ENCODE peak calls at places on chromosomes 1 and 21, in five cellular contexts. K is fibroblast of lung, W is BJ, R is fibroblast of pulmonary artery, E is NB4. Z is an unnamed sample.

GRCh38 chr1:33903210-33903589 is 39.3 kb downstream of the HMGB4 start:
- DNase-seq in R (no peak), E (no peak), K (peak), W (peak), Z (peak)

GRCh38 chr21:44967082-44968047 is 27.5 kb downstream of the SLX9 start:
- DNase-seq in K (no peak), W (no peak), R (no peak), E (no peak), Z (no peak)

GRCh38 chr1:47593598-47594285 is 155.9 kb downstream of the FOXD2 start:
- DNase-seq in E (no peak), R (no peak), W (no peak), K (no peak), Z (no peak)

GRCh38 chr1:72122099-72122893 is 160.0 kb downstream of the NEGR1 start:
- DNase-seq in K (peak), W (peak), R (peak), E (no peak), Z (peak)

GRCh38 chr1:28130901-28131300 is 42.5 kb upstream of the EYA3 start:
- DNase-seq in E (no peak), K (no peak), R (no peak), W (no peak), Z (no peak)

GRCh38 chr1:202315576-202316168 is 26.1 kb downstream of the UBE2T start:
- DNase-seq in E (peak), R (peak), K (peak), W (no peak), Z (peak)

GRCh38 chr1:10615336-10615735 is 140.6 kb downstream of the PEX14 start:
- DNase-seq in E (no peak), K (no peak), R (no peak), W (no peak), Z (no peak)

GRCh38 chr1:183901748-183902341 is 96.9 kb downstream of the RGL1 start:
- DNase-seq in K (no peak), W (no peak), R (peak), E (no peak), Z (no peak)

GRCh38 chr1:233614173-233614742 is 352 bp downstream of the KCNK1 start:
- DNase-seq in E (no peak), K (peak), R (peak), W (no peak), Z (peak)

GRCh38 chr1:33863779-33864178 is at the start of gene HMGB4:
- DNase-seq in E (no peak), K (no peak), R (no peak), W (no peak), Z (no peak)

GRCh38 chr1:59063501-59063900 is 233.4 kb upstream of the FGGY start:
- DNase-seq in R (no peak), W (no peak), E (no peak), K (no peak), Z (no peak)

GRCh38 chr1:115980998-115981993 is 5.0 kb downstream of the SLC22A15 start:
- DNase-seq in R (peak), K (peak), W (no peak), E (peak), Z (no peak)

GRCh38 chr1:8202182-8202905 is 115.6 kb upstream of the SLC45A1 start:
- DNase-seq in K (peak), W (peak), R (peak), E (no peak), Z (peak)

GRCh38 chr1:110225212-110225611 is 15.1 kb downstream of the KCNC4 start:
- DNase-seq in R (no peak), K (no peak), E (no peak), W (no peak), Z (no peak)

GRCh38 chr1:193115629-193116227 is 6.1 kb upstream of the CDC73 start:
- DNase-seq in K (peak), W (peak), E (peak), R (peak), Z (peak)

GRCh38 chr1:154174654-154175053 is 17.2 kb downstream of the TPM3 start:
- DNase-seq in R (no peak), W (no peak), E (no peak), K (no peak), Z (no peak)

GRCh38 chr1:31421404-31422040 is 8.5 kb downstream of the SERINC2 start:
- DNase-seq in W (no peak), K (peak), R (peak), E (peak), Z (peak)

GRCh38 chr1:108814343-108815125 is 42.4 kb downstream of the AKNAD1 start:
- DNase-seq in R (peak), K (peak), W (no peak), E (no peak), Z (peak)

GRCh38 chr21:26366781-26367180 is 196.2 kb upstream of the APP start:
- DNase-seq in R (no peak), E (no peak), W (no peak), K (no peak), Z (peak)

GRCh38 chr1:153494976-153495535 is 34.6 kb upstream of the S100A7 start:
- DNase-seq in K (peak), R (peak), W (no peak), E (peak), Z (peak)

GRCh38 chr21:44765231-44766013 is 36.2 kb downstream of the UBE2G2 start:
- DNase-seq in R (no peak), W (no peak), K (no peak), E (peak), Z (no peak)

GRCh38 chr1:193406901-193407300 is 220.5 kb upstream of the B3GALT2 start:
- DNase-seq in E (peak), K (peak), W (peak), R (peak), Z (peak)

GRCh38 chr1:185402930-185403329 is 85.9 kb upstream of the IVNS1ABP start:
- DNase-seq in W (no peak), E (peak), R (no peak), K (no peak), Z (no peak)

GRCh38 chr1:103489881-103490280 is 35.6 kb upstream of the RNPC3 start:
- DNase-seq in W (no peak), R (peak), K (peak), E (no peak), Z (peak)

GRCh38 chr1:148357037-148357436 is 126.1 kb downstream of the PPIAL4G start:
- DNase-seq in K (no peak), W (no peak), E (no peak), R (no peak), Z (no peak)

GRCh38 chr1:27785763-27786162 is 12.7 kb downstream of the STX12 start:
- DNase-seq in E (no peak), K (no peak), W (no peak), R (peak), Z (no peak)

GRCh38 chr1:112325504-112325903 is 70.5 kb upstream of the CTTNBP2NL start:
- DNase-seq in R (no peak), W (no peak), K (no peak), E (no peak), Z (no peak)

GRCh38 chr1:75794382-75794781 is 2.3 kb upstream of the MSH4 start:
- DNase-seq in W (no peak), K (no peak), R (no peak), E (no peak), Z (no peak)

GRCh38 chr1:75791022-75791421 is 5.0 kb downstream of the RABGGTB start:
- DNase-seq in W (no peak), K (peak), E (no peak), R (peak), Z (no peak)

GRCh38 chr1:75795703-75796193 is 934 bp upstream of the MSH4 start:
- DNase-seq in R (no peak), K (no peak), E (peak), W (no peak), Z (no peak)

GRCh38 chr1:75796376-75797272 is at the start of gene MSH4:
- DNase-seq in E (peak), K (no peak), W (no peak), R (no peak), Z (no peak)

DNA sequence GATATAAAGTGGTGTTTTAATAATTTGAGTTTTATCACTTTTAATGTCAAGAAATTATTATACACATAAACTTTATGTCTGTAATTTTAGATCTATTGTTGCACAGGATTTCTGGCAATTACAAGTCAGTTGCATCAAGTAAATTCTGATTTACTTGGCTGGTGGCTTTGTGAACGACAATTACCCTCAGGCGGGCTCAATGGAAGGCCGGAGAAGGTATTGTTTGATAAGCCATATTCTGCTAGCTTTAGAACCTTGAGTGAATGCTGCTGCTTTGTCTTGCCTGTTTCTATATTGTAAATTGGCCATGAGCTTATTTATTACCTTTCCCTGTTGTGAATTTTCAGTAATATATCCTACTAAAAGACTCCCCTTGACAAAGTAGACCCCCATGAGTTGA is 4.6 kb upstream of the MSH4 start:
- DNase-seq in E (no peak), W (no peak), R (no peak), K (no peak), Z (no peak)
- H3K4me3 ChIP-seq in E (peak), W (no peak), R (no peak), K (no peak), Z (no peak)

DNA sequence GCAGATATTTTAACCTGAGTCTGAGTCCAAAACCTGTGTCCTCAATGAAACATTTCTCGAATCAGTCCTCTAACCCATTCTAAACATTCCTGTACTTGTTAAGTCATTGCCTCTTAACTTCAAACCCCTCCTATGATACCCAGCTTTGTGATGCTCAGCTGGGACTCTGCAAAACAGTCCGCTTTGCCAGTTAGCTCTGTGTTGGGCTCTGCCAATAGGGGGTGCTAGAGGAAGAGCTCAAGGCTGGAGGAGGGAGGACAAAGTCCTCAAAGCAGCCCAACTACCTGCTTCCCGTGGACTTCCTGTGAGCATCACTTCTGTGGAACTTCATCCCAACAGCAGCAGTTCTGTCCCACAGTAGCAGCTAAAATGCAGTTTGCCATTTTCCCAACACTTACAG is 38.1 kb upstream of the SYT14 start:
- DNase-seq in E (peak), W (no peak), R (no peak), K (no peak), Z (no peak)
- TF ChIP-seq CTCF in E (peak), W (peak), R (peak), K (no peak), Z (peak)

GRCh38 chr21:20997308-20997632 is 939 bp upstream of the NCAM2 start:
- DNase-seq in R (no peak), W (no peak), E (no peak), K (peak), Z (no peak)
- H3K4me3 ChIP-seq in R (peak), W (no peak), E (no peak), K (no peak), Z (peak)

GRCh38 chr21:33266050-33266783 is at the start of gene IL10RB:
- DNase-seq in R (peak), K (peak), E (peak), W (no peak), Z (peak)
- TF ChIP-seq CTCF in R (no peak), K (no peak), E (no peak), W (no peak), Z (no peak)

GRCh38 chr1:6239950-6240768 is 3.8 kb upstream of the HES3 start:
- DNase-seq in W (no peak), E (peak), R (no peak), K (peak), Z (peak)
- H3K4me3 ChIP-seq in W (no peak), E (no peak), R (no peak), K (no peak), Z (no peak)

GRCh38 chr1:229578168-229579100 is 19.9 kb upstream of the ABCB10 start:
- DNase-seq in K (no peak), W (no peak), E (no peak), R (no peak), Z (no peak)
- TF ChIP-seq CTCF in K (no peak), W (no peak), E (no peak), R (no peak), Z (no peak)

GRCh38 chr1:36199934-36200741 is 24.1 kb upstream of the THRAP3 start:
- DNase-seq in R (peak), K (peak), W (no peak), E (no peak), Z (peak)
- H3K4me3 ChIP-seq in R (no peak), K (no peak), W (no peak), E (no peak), Z (no peak)

GRCh38 chr1:63189677-63190076 is 132.7 kb upstream of the FOXD3 start:
- DNase-seq in R (peak), W (no peak), K (no peak), E (peak), Z (no peak)
- TF ChIP-seq CTCF in R (peak), W (peak), K (no peak), E (peak), Z (no peak)

DNA sequence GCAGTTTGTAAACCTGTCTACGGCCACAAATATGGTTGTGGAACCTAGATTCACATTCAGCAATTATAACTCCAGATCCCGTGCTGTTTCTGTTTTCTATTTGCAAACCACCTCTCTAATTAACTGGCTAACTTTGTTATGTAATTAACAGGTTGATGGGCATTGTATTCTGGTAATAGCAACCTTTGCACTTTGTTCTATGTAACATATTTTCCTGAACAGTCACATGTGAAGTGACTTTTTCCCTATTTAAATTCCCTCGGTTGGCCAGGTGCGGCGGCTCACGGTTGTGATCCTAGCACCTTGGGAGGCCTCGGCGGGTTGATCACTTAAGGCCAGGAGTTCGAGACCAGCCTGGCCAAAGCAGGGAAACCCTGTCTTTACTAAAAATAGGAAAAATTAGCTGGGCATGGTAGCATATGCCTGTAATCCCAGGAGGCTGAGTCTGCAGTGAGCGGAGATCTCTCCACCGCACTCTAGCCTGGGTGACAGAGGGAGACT is 1.4 kb downstream of the ACADM start:
- DNase-seq in R (no peak), W (no peak), E (peak), K (peak), Z (no peak)
- H3K4me3 ChIP-seq in R (peak), W (peak), E (peak), K (peak), Z (peak)